ENCODE peak calls at places on chromosomes 3 and 15, in ten cellular contexts. One of them, this sample, is unnamed. For H3K4me1, the result is how much of the 10 kb centered on the place peaks cover.

GRCh38 chr3:159771865-159772611 is 216.6 kb upstream of the IL12A start:
- DNase-seq in IMR-90: no peak
- DNase-seq in lower lobe of right lung: no peak
- DNase-seq in heart right ventricle: no peak
- DNase-seq in ovary: no peak
- DNase-seq in OCI-LY7: no peak
- DNase-seq in PC-3: peak
- DNase-seq in pancreas: no peak
- DNase-seq in cardiac muscle cell: no peak
- DNase-seq in prostate gland: no peak
- DNase-seq in this sample: no peak

GRCh38 chr3:54826255-54826691 is 101.6 kb downstream of the LRTM1 start:
- DNase-seq in lower lobe of right lung: no peak
- DNase-seq in OCI-LY7: no peak
- DNase-seq in cardiac muscle cell: no peak
- DNase-seq in PC-3: no peak
- DNase-seq in pancreas: no peak
- DNase-seq in ovary: no peak
- DNase-seq in heart right ventricle: no peak
- DNase-seq in IMR-90: peak
- DNase-seq in prostate gland: no peak
- DNase-seq in this sample: no peak

GRCh38 chr15:97013491-97013890 is 683.0 kb downstream of the NR2F2 start:
- DNase-seq in ovary: no peak
- DNase-seq in PC-3: no peak
- DNase-seq in pancreas: no peak
- DNase-seq in cardiac muscle cell: no peak
- DNase-seq in heart right ventricle: no peak
- DNase-seq in lower lobe of right lung: no peak
- DNase-seq in prostate gland: no peak
- DNase-seq in OCI-LY7: no peak
- DNase-seq in IMR-90: no peak
- DNase-seq in this sample: no peak

GRCh38 chr3:95567346-95567745 is 1247.0 kb upstream of the EPHA6 start:
- DNase-seq in heart right ventricle: no peak
- DNase-seq in lower lobe of right lung: no peak
- DNase-seq in pancreas: no peak
- DNase-seq in cardiac muscle cell: no peak
- DNase-seq in OCI-LY7: no peak
- DNase-seq in prostate gland: no peak
- DNase-seq in ovary: no peak
- DNase-seq in IMR-90: no peak
- DNase-seq in PC-3: no peak
- DNase-seq in this sample: no peak

GRCh38 chr15:66021801-66022525 is 152.7 kb downstream of the RAB11A start:
- DNase-seq in lower lobe of right lung: no peak
- DNase-seq in prostate gland: no peak
- DNase-seq in pancreas: no peak
- DNase-seq in cardiac muscle cell: no peak
- DNase-seq in IMR-90: no peak
- DNase-seq in ovary: no peak
- DNase-seq in heart right ventricle: no peak
- DNase-seq in PC-3: no peak
- DNase-seq in OCI-LY7: no peak
- DNase-seq in this sample: no peak

GRCh38 chr15:55712363-55712762 is 30.6 kb downstream of the PRTG start:
- DNase-seq in PC-3: no peak
- DNase-seq in heart right ventricle: no peak
- DNase-seq in prostate gland: no peak
- DNase-seq in cardiac muscle cell: no peak
- DNase-seq in ovary: no peak
- DNase-seq in OCI-LY7: no peak
- DNase-seq in lower lobe of right lung: no peak
- DNase-seq in pancreas: no peak
- DNase-seq in IMR-90: no peak
- DNase-seq in this sample: no peak

GRCh38 chr3:102225407-102226132 is 209.2 kb upstream of the ZPLD1 start:
- DNase-seq in IMR-90: peak
- DNase-seq in prostate gland: peak
- DNase-seq in pancreas: peak
- DNase-seq in heart right ventricle: no peak
- DNase-seq in cardiac muscle cell: peak
- DNase-seq in OCI-LY7: peak
- DNase-seq in ovary: no peak
- DNase-seq in lower lobe of right lung: no peak
- DNase-seq in PC-3: peak
- DNase-seq in this sample: no peak

GRCh38 chr3:6444888-6445658 is 415.8 kb upstream of the GRM7 start:
- DNase-seq in cardiac muscle cell: no peak
- DNase-seq in OCI-LY7: no peak
- DNase-seq in IMR-90: no peak
- DNase-seq in ovary: no peak
- DNase-seq in lower lobe of right lung: no peak
- DNase-seq in PC-3: no peak
- DNase-seq in heart right ventricle: no peak
- DNase-seq in prostate gland: no peak
- DNase-seq in pancreas: no peak
- DNase-seq in this sample: no peak

GRCh38 chr3:127678315-127678599 is 5.5 kb downstream of the ABTB1 start:
- DNase-seq in prostate gland: no peak
- DNase-seq in PC-3: no peak
- DNase-seq in lower lobe of right lung: no peak
- DNase-seq in ovary: no peak
- DNase-seq in pancreas: no peak
- DNase-seq in cardiac muscle cell: no peak
- DNase-seq in IMR-90: no peak
- DNase-seq in heart right ventricle: no peak
- DNase-seq in OCI-LY7: no peak
- DNase-seq in this sample: no peak

GRCh38 chr3:160697628-160698382 is 20.8 kb downstream of the ARL14 start:
- DNase-seq in IMR-90: peak
- DNase-seq in prostate gland: no peak
- DNase-seq in PC-3: peak
- DNase-seq in ovary: no peak
- DNase-seq in pancreas: no peak
- DNase-seq in lower lobe of right lung: no peak
- DNase-seq in cardiac muscle cell: peak
- DNase-seq in OCI-LY7: no peak
- DNase-seq in heart right ventricle: no peak
- DNase-seq in this sample: no peak

DNA sequence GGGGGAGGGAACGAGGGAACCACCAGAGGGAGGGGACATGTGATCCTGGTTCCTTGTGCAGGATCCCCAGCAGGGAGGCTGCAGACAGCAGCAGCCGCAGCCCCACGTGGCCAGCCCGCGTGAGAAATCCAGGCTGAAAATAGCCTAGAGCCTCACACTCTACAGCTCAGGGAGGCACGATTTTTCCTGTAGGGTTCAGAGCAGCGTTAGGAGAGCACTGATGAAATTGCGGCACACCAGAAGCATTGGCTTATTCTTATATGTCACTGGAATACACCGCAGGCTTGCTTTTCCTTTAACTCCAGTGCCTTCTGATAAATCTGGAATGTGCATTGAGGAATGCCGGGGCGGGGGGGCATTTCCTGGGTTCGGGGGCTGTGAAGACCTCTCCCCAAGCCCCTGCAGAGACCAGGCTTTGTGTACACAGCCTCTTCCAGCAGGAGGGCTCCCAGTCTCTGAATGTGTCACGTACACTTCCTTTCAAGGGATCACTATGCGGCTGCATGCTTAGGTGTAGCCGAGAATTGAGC is 193.0 kb downstream of the ATP10A start:
- DNase-seq in cardiac muscle cell: peak
- DNase-seq in PC-3: no peak
- DNase-seq in lower lobe of right lung: no peak
- DNase-seq in prostate gland: peak
- DNase-seq in ovary: peak
- DNase-seq in pancreas: no peak
- DNase-seq in OCI-LY7: no peak
- DNase-seq in heart right ventricle: peak
- DNase-seq in IMR-90: peak
- DNase-seq in this sample: no peak
- H3K27ac ChIP-seq in cardiac muscle cell: peak
- H3K27ac ChIP-seq in PC-3: no peak
- H3K27ac ChIP-seq in lower lobe of right lung: no peak
- H3K27ac ChIP-seq in prostate gland: no peak
- H3K27ac ChIP-seq in ovary: no peak
- H3K27ac ChIP-seq in pancreas: no peak
- H3K27ac ChIP-seq in OCI-LY7: no peak
- H3K27ac ChIP-seq in heart right ventricle: peak
- H3K27ac ChIP-seq in IMR-90: no peak
- H3K27ac ChIP-seq in this sample: no peak

GRCh38 chr3:53764376-53764775 is 81.8 kb downstream of the CHDH start:
- DNase-seq in lower lobe of right lung: peak
- DNase-seq in pancreas: peak
- DNase-seq in IMR-90: no peak
- DNase-seq in heart right ventricle: no peak
- DNase-seq in cardiac muscle cell: no peak
- DNase-seq in OCI-LY7: no peak
- DNase-seq in ovary: no peak
- DNase-seq in prostate gland: no peak
- DNase-seq in PC-3: no peak
- DNase-seq in this sample: no peak

GRCh38 chr3:53766706-53767105 is 79.5 kb downstream of the CHDH start:
- DNase-seq in prostate gland: no peak
- DNase-seq in OCI-LY7: no peak
- DNase-seq in cardiac muscle cell: no peak
- DNase-seq in heart right ventricle: no peak
- DNase-seq in lower lobe of right lung: no peak
- DNase-seq in pancreas: no peak
- DNase-seq in PC-3: no peak
- DNase-seq in ovary: no peak
- DNase-seq in IMR-90: no peak
- DNase-seq in this sample: no peak

GRCh38 chr3:53768478-53769459 is 77.5 kb downstream of the CHDH start:
- DNase-seq in prostate gland: no peak
- DNase-seq in heart right ventricle: no peak
- DNase-seq in PC-3: no peak
- DNase-seq in IMR-90: no peak
- DNase-seq in pancreas: no peak
- DNase-seq in ovary: no peak
- DNase-seq in cardiac muscle cell: no peak
- DNase-seq in lower lobe of right lung: no peak
- DNase-seq in OCI-LY7: no peak
- DNase-seq in this sample: no peak

GRCh38 chr3:53763353-53763752 is 82.9 kb downstream of the CHDH start:
- DNase-seq in heart right ventricle: no peak
- DNase-seq in OCI-LY7: no peak
- DNase-seq in lower lobe of right lung: no peak
- DNase-seq in PC-3: no peak
- DNase-seq in IMR-90: no peak
- DNase-seq in ovary: no peak
- DNase-seq in pancreas: no peak
- DNase-seq in cardiac muscle cell: no peak
- DNase-seq in prostate gland: no peak
- DNase-seq in this sample: no peak

DNA sequence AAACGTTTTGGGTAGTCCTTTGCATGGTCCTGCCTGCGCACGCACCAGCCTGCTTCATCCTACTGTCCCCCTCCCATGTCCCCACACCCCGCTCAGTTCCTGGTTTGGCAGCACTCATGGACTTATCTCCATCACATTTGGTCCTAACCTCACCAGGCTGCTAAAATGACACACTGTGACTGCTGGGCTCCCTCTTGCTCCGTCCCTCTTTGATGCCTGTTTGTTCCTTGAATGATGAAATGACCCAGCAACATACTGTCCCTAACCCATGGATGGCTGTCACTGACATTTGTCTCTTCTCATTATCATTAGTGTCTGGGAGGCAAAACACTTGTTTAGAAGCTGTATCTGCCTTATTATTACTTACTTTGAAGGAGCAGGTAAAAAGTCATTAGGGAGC is 80.5 kb downstream of the CHDH start:
- DNase-seq in ovary: no peak
- DNase-seq in OCI-LY7: no peak
- DNase-seq in lower lobe of right lung: no peak
- DNase-seq in prostate gland: no peak
- DNase-seq in IMR-90: no peak
- DNase-seq in heart right ventricle: no peak
- DNase-seq in cardiac muscle cell: no peak
- DNase-seq in PC-3: no peak
- DNase-seq in pancreas: no peak
- DNase-seq in this sample: no peak
- H3K4me1 ChIP-seq in ovary: under half
- H3K4me1 ChIP-seq in OCI-LY7: under half
- H3K4me1 ChIP-seq in lower lobe of right lung: under half
- H3K4me1 ChIP-seq in prostate gland: under half
- H3K4me1 ChIP-seq in IMR-90: under half
- H3K4me1 ChIP-seq in heart right ventricle: under half
- H3K4me1 ChIP-seq in cardiac muscle cell: under half
- H3K4me1 ChIP-seq in PC-3: under half
- H3K4me1 ChIP-seq in pancreas: under half
- H3K4me1 ChIP-seq in this sample: under half

DNA sequence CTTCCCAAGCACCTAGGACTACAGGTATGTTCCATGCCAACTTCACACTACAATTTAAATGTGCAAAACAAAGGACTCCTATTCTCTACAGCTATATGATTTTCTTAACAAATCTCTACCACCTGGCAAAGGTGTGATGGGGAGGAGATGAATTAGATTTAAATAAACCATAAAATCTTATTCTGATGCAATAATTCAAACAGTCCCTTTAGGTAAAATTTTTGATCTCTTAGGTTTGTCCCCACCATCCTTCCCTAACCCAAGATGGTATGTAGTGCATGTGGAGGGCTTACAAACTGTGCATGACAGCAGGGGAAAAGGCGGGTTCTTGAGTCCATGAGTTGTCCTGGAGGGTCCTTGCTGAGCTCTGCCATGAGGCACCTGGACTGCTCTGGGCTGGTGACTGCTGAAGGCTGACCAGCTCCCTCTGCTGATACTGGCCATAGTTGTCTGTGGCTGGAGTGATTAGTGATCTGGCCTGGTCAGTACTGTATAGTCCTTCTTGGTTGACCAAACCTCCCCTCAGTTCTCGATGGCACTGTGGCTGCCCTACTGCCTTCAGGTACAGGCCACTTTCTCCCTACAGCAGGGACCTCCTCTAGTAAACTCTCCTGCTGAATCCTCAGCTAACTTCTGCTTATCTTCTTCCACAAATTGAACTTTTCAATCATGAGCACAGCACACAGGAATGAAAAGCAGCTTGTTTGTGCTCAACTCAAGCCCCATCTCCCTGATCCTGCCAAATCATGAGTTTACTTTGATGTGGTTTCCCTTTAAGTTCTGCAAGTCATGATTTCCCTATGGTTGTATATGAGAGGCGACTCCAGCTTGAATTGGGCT is 30.1 kb downstream of the CFAP161 start:
- DNase-seq in OCI-LY7: no peak
- DNase-seq in IMR-90: peak
- DNase-seq in PC-3: no peak
- DNase-seq in ovary: no peak
- DNase-seq in prostate gland: no peak
- DNase-seq in lower lobe of right lung: no peak
- DNase-seq in cardiac muscle cell: peak
- DNase-seq in pancreas: no peak
- DNase-seq in heart right ventricle: no peak
- DNase-seq in this sample: no peak
- TF ChIP-seq CTCF in OCI-LY7: no peak
- TF ChIP-seq CTCF in IMR-90: peak
- TF ChIP-seq CTCF in PC-3: no peak
- TF ChIP-seq CTCF in ovary: no peak
- TF ChIP-seq CTCF in prostate gland: no peak
- TF ChIP-seq CTCF in lower lobe of right lung: no peak
- TF ChIP-seq CTCF in cardiac muscle cell: no peak
- TF ChIP-seq CTCF in pancreas: no peak
- TF ChIP-seq CTCF in heart right ventricle: no peak
- TF ChIP-seq CTCF in this sample: no peak

GRCh38 chr3:171286580-171287249 is 173.5 kb downstream of the TNIK start:
- DNase-seq in cardiac muscle cell: peak
- DNase-seq in heart right ventricle: no peak
- DNase-seq in ovary: no peak
- DNase-seq in lower lobe of right lung: no peak
- DNase-seq in prostate gland: peak
- DNase-seq in PC-3: peak
- DNase-seq in IMR-90: no peak
- DNase-seq in OCI-LY7: no peak
- DNase-seq in pancreas: no peak
- DNase-seq in this sample: no peak
- H3K27ac ChIP-seq in cardiac muscle cell: no peak
- H3K27ac ChIP-seq in heart right ventricle: no peak
- H3K27ac ChIP-seq in ovary: no peak
- H3K27ac ChIP-seq in lower lobe of right lung: no peak
- H3K27ac ChIP-seq in prostate gland: no peak
- H3K27ac ChIP-seq in PC-3: no peak
- H3K27ac ChIP-seq in IMR-90: no peak
- H3K27ac ChIP-seq in OCI-LY7: no peak
- H3K27ac ChIP-seq in pancreas: no peak
- H3K27ac ChIP-seq in this sample: no peak

This sample was measured in thyroid gland.